ENCODE peak calls at places on chromosome 4, in four cellular contexts. U is H9, I is mesendoderm, A is IMR-90. Q is an unnamed sample.

GRCh38 chr4:96606451-96606850 is 766.6 kb downstream of the PDHA2 start:
- DNase-seq in U (no peak), I (no peak), A (no peak), Q (no peak)

GRCh38 chr4:71184195-71184781 is 154.5 kb upstream of the SLC4A4 start:
- DNase-seq in U (peak), I (peak), A (peak), Q (peak)

GRCh38 chr4:5883916-5884315 is 9.0 kb downstream of the CRMP1 start:
- DNase-seq in U (no peak), I (no peak), A (no peak), Q (peak)

GRCh38 chr4:98110929-98111328 is 32.3 kb downstream of the STPG2 start:
- DNase-seq in U (no peak), I (no peak), A (no peak), Q (no peak)

GRCh38 chr4:145583656-145584055 is 35.5 kb upstream of the MMAA start:
- DNase-seq in U (no peak), I (no peak), A (no peak), Q (no peak)

GRCh38 chr4:8303485-8304281 is 34.1 kb downstream of the HTRA3 start:
- DNase-seq in U (no peak), I (peak), A (peak), Q (peak)

GRCh38 chr4:165398570-165398969 is 19.8 kb downstream of the CPE start:
- DNase-seq in U (no peak), I (peak), A (peak), Q (peak)

GRCh38 chr4:138802499-138802898 is 213.1 kb upstream of the NOCT start:
- DNase-seq in U (no peak), I (no peak), A (peak), Q (no peak)

GRCh38 chr4:186016796-186017195 is 52.2 kb upstream of the TLR3 start:
- DNase-seq in U (no peak), I (no peak), A (no peak), Q (no peak)

GRCh38 chr4:165621983-165622382 is 243.2 kb downstream of the CPE start:
- DNase-seq in U (no peak), I (peak), A (no peak), Q (no peak)

GRCh38 chr4:80878218-80878617 is 152.3 kb upstream of the BMP3 start:
- DNase-seq in U (no peak), I (no peak), A (peak), Q (no peak)

DNA sequence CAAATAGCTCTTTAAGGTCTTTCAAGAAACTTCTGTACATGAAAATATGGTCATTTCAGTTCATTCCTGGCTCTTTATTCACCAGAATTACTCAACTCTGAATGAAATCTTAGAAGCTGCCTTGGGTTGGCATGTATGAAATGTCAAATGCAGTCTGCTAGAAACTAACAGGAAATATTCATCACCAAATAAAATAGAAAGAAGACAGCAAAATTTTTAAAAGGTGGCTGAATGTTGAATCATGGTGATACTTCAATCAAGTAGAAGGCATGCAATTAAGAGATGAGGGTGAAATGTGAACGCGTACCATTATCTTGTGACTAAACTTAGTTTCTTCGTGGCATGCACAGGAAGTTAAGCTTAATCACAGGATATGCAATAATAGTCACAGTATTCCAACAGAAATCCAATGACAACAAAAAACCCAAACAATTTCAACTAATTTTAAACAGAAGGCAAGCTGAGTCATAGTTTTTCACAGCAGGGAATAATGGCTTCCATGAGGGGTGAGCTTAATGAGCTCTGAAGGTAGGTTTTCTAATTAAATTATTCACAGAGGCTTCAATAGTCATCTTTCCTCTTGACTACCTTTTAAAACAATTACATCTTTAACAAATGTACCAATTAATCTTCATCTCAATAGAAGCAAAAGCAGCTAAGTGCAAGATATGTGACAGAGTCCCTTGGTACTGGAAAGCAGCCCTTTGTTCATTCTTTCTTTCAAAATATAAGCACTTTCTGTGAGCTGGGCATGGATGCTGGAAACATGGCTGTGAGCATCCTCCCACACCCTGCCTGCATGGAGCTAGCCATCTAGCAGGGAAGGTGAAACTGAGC is 44.5 kb downstream of the SCFD2 start:
- DNase-seq in U (no peak), I (no peak), A (peak), Q (peak)
- H2BK15ac ChIP-seq in U (no peak), I (no peak), A (peak), Q (no peak)

DNA sequence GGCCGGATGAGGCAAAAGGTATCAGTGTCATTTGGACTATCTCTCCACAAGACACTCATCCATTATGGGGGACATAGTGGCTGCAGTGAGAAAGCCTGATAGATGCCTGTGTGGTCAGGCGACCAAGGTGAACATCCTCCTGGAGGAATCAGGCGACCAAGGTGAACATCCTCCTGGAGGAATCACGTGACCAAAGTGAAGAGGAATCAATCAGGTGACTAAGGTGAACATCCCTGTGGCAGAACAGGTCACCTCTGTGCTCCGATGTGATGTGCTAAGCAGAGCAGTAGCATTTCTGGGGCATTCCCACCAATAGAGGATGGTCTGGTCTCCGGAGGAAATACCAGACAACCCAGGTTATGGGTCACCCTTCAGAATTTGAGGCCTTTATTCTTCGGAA is 44.0 kb downstream of the RNF212 start:
- DNase-seq in U (no peak), I (no peak), A (no peak), Q (no peak)
- H3K4me2 ChIP-seq in U (no peak), I (no peak), A (no peak), Q (no peak)

DNA sequence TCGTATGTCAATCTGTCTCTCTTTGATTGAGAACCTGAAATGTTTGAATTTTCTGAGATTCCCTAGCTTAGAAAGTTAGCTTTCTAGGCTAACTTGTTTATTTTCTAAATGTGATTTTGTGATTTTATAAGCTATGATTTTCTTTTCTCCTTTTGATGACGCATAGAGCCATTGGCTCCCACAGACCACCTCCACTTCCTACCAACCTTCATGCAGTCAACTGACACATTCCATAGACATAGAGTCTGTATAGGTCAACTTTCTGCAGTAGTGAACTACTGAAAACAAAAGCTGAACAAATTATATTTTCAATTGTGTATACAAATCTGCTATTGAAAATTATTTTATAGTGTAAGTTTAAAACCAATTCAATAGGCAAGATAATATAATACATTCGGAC is 2.8 kb upstream of the SULT1B1 start:
- DNase-seq in U (no peak), I (no peak), A (no peak), Q (no peak)
- H2BK15ac ChIP-seq in U (no peak), I (no peak), A (no peak), Q (no peak)

GRCh38 chr4:40149960-40150385 is 46.9 kb upstream of the RHOH start:
- DNase-seq in U (peak), I (peak), A (peak), Q (peak)
- H3K4me2 ChIP-seq in U (no peak), I (no peak), A (no peak), Q (no peak)

GRCh38 chr4:3322059-3322550 is 29.3 kb downstream of the RGS12 start:
- DNase-seq in U (no peak), I (no peak), A (peak), Q (peak)
- H2BK15ac ChIP-seq in U (no peak), I (no peak), A (no peak), Q (no peak)

DNA sequence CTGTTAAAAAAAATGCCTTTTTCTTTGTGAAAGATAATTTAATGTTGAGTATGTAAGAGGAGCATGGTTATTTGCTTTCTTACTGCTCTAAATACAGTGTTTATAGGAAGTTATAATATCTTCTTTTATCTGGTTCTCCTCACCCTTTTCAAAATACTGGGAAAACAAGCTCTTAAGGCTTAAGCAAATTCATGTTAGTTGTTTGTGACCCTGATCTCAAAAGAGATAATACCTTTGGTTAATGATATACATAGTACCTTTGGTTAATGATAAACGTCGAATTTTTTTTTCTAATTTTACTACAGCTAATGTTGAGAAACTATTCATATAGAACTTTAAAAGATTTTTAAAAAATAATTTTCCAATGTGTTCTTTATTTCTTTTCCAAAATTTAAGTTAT is 180.1 kb downstream of the RAPGEF2 start:
- DNase-seq in U (no peak), I (no peak), A (no peak), Q (no peak)
- H3K4me2 ChIP-seq in U (no peak), I (no peak), A (peak), Q (no peak)

DNA sequence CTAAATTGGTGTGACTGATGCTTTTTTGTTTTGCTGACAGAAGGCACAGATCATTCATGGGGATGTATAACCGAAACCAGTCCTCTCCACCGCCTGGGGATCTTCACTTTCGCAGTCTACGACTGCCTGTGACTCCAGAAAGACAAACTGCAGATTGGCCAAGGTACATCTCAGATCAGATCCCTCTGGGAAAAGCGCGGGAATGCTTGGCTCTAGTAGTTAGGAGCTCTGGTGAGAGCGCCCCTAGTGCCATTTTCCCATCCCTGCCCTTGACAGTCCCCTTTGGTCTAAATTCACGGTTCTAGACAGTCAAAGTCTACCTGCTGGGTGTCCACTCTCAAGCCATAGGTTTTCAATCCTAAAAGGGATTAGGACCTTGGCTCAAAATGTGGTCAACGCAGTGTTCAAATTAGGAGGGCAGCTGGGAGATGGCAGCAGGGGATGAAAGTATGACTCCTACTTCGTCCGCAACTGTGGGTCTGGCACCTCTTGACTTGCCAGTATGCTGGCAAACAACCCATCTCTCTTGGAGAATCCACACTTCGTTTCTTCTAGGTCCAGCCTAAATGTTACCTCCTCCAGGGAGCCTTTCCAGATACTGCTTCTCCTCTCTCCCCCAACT is 6.9 kb upstream of the HAND2 start:
- DNase-seq in U (peak), I (peak), A (no peak), Q (peak)
- H2BK15ac ChIP-seq in U (no peak), I (no peak), A (no peak), Q (no peak)